ENCODE peak calls at places on chromosomes 6 and 20, in four cellular contexts. F is skeletal muscle cell; B is LHCN-M2; L is central memory CD4-positive, alpha-beta T cell. S is an unnamed sample.

GRCh38 chr6:155351273-155352129 is 37.2 kb upstream of the TFB1M start:
- DNase-seq in F (no peak), B (no peak), L (no peak), S (no peak)

GRCh38 chr6:1786455-1787108 is 176.9 kb downstream of the FOXC1 start:
- DNase-seq in F (no peak), L (no peak), B (no peak), S (no peak)

GRCh38 chr6:19731286-19731685 is 105.9 kb upstream of the ID4 start:
- DNase-seq in L (no peak), F (peak; percentile 90), B (peak; percentile 94), S (no peak)

GRCh38 chr6:40988634-40989033 is 50.4 kb downstream of the UNC5CL start:
- DNase-seq in L (no peak), F (no peak), B (no peak), S (no peak)

GRCh38 chr6:158481612-158482473 is 78.0 kb upstream of the TMEM181 start:
- DNase-seq in B (peak; percentile 93), L (no peak), F (peak; percentile 63), S (no peak)

GRCh38 chr20:25289886-25290597 is 42.2 kb downstream of the PYGB start:
- DNase-seq in B (no peak), L (no peak), F (no peak), S (no peak)

GRCh38 chr6:142412241-142412640 is 110.4 kb downstream of the ADGRG6 start:
- DNase-seq in B (no peak), F (no peak), L (no peak), S (no peak)

GRCh38 chr6:2970034-2970685 is 1.2 kb downstream of the SERPINB6 start:
- DNase-seq in B (no peak), F (no peak), L (no peak), S (no peak)

GRCh38 chr20:4780245-4780644 is 58.5 kb downstream of the PRND start:
- DNase-seq in F (no peak), L (peak; percentile 5), B (no peak), S (no peak)

GRCh38 chr20:53875452-53875851 is 194.9 kb downstream of the BCAS1 start:
- DNase-seq in F (no peak), L (no peak), B (no peak), S (no peak)

GRCh38 chr6:159094444-159095252 is 49.9 kb upstream of the TAGAP start:
- DNase-seq in B (no peak), L (peak; percentile 34), F (no peak), S (peak; percentile 79)

GRCh38 chr6:144639654-144640053 is 354.5 kb downstream of the UTRN start:
- DNase-seq in L (no peak), F (no peak), B (no peak), S (no peak)